ENCODE peak calls at places on chromosomes 3 and 15, in four cellular contexts. A is naive thymus-derived CD8-positive, alpha-beta T cell; B is CD4-positive, alpha-beta T cell; X is CD4-positive, CD25-positive, alpha-beta regulatory T cell. K is an unnamed sample.
A peak's percentile ranks its signal among the peaks of the same experiment; 100 is the strongest.

GRCh38 chr3:4643904-4644547 is 150.9 kb downstream of the ITPR1 start:
- ATAC-seq in B (no peak), X (no peak), A (no peak), K (peak; percentile 34)

GRCh38 chr15:28993720-28994053 is 107.9 kb downstream of the APBA2 start:
- ATAC-seq in A (no peak), X (no peak), B (no peak), K (no peak)

GRCh38 chr3:37741644-37742043 is 120.0 kb upstream of the CTDSPL start:
- ATAC-seq in X (no peak), A (no peak), B (no peak), K (peak; percentile 42)

GRCh38 chr3:197209366-197210260 is 88.8 kb downstream of the DLG1 start:
- ATAC-seq in B (no peak), A (no peak), X (no peak), K (no peak)

GRCh38 chr3:3633761-3634160 is 165.5 kb upstream of the LRRN1 start:
- ATAC-seq in X (no peak), B (no peak), A (no peak), K (no peak)

GRCh38 chr3:17602126-17602525 is 140.3 kb downstream of the TBC1D5 start:
- ATAC-seq in A (no peak), B (no peak), X (no peak), K (no peak)

GRCh38 chr15:25717861-25718504 is 145.1 kb downstream of the ATP10A start:
- ATAC-seq in A (no peak), X (no peak), B (no peak), K (no peak)

GRCh38 chr15:40279437-40280141 is 3.3 kb downstream of the ANKRD63 start:
- ATAC-seq in X (no peak), A (no peak), B (peak; percentile 25), K (peak; percentile 56)

GRCh38 chr3:114144909-114145688 is 33.8 kb downstream of the DRD3 start:
- ATAC-seq in X (no peak), A (no peak), B (no peak), K (no peak)

GRCh38 chr3:145776782-145777408 is 384.1 kb downstream of the PLOD2 start:
- ATAC-seq in A (no peak), X (no peak), B (no peak), K (no peak)

GRCh38 chr3:46417841-46418611 is 11.0 kb downstream of the CCRL2 start:
- ATAC-seq in B (no peak), X (no peak), A (no peak), K (no peak)

GRCh38 chr3:175308105-175308504 is 449.0 kb downstream of the NAALADL2 start:
- ATAC-seq in A (peak; percentile 14), X (peak; percentile 12), B (no peak), K (no peak)

GRCh38 chr3:155024006-155024638 is 56.0 kb upstream of the MME start:
- ATAC-seq in A (no peak), X (no peak), B (no peak), K (no peak)

GRCh38 chr15:72133211-72133610 is 15.0 kb downstream of the SENP8 start:
- ATAC-seq in B (no peak), A (no peak), X (no peak), K (no peak)

GRCh38 chr3:65785065-65785645 is 253.6 kb downstream of the MAGI1 start:
- ATAC-seq in B (no peak), X (no peak), A (no peak), K (no peak)

GRCh38 chr15:68268405-68268804 is 9.1 kb upstream of the FEM1B start:
- ATAC-seq in B (no peak), A (no peak), X (no peak), K (no peak)

GRCh38 chr3:94360982-94361381 is 298.1 kb downstream of the NSUN3 start:
- ATAC-seq in A (no peak), X (no peak), B (no peak), K (peak; percentile 74)

GRCh38 chr15:99604865-99605264 is 39.1 kb downstream of the MEF2A start:
- ATAC-seq in X (no peak), B (no peak), A (no peak), K (no peak)

GRCh38 chr15:50166216-50166615 is 15.8 kb upstream of the SLC27A2 start:
- ATAC-seq in B (no peak), A (no peak), X (no peak), K (no peak)

GRCh38 chr15:85691350-85692240 is 103.1 kb downstream of the KLHL25 start:
- ATAC-seq in A (no peak), X (peak; percentile 13), B (no peak), K (no peak)

GRCh38 chr15:38085104-38085503 is 150.7 kb downstream of the TMCO5A start:
- ATAC-seq in B (no peak), X (peak; percentile 40), A (no peak), K (no peak)

GRCh38 chr3:9395570-9396300 is 1.7 kb upstream of the SETD5 start:
- ATAC-seq in X (no peak), A (no peak), B (no peak), K (no peak)